ENCODE peak calls at places on chromosome 22, in six cellular contexts. P is AML-193; Y is WTC11; X is stimulated activated CD8-positive, alpha-beta memory T cell treated with anti-CD3 and anti-CD28 coated beads, Interleukin-2, amount 100 ng/mL, for 1 hour; L is right atrium auricular region; A is mesothelial cell of epicardium. D is an unnamed sample.

GRCh38 chr22:41676134-41676533 is 12.5 kb downstream of the SNU13 start:
- DNase-seq in P (no peak), Y (no peak), X (no peak), L (no peak), A (no peak), D (no peak)

GRCh38 chr22:48704335-48704734 is 1123.3 kb downstream of the BRD1 start:
- DNase-seq in P (no peak), Y (no peak), X (no peak), L (no peak), A (no peak), D (no peak)

GRCh38 chr22:48960981-48961655 is 866.6 kb downstream of the BRD1 start:
- DNase-seq in P (no peak), Y (no peak), X (no peak), L (peak), A (peak), D (no peak)

GRCh38 chr22:17114173-17114957 is 6.8 kb downstream of the TMEM121B start:
- DNase-seq in P (no peak), Y (no peak), X (no peak), L (no peak), A (no peak), D (no peak)

GRCh38 chr22:37594237-37594636 is 14.3 kb upstream of the LGALS2 start:
- DNase-seq in P (no peak), Y (no peak), X (no peak), L (no peak), A (no peak), D (no peak)

GRCh38 chr22:38718414-38718813 is 12.7 kb downstream of the GTPBP1 start:
- DNase-seq in P (no peak), Y (peak), X (no peak), L (no peak), A (no peak), D (no peak)

GRCh38 chr22:38135133-38135706 is 24.7 kb upstream of the BAIAP2L2 start:
- DNase-seq in P (no peak), Y (no peak), X (no peak), L (no peak), A (no peak), D (no peak)

GRCh38 chr22:48899523-48900326 is 927.9 kb downstream of the BRD1 start:
- DNase-seq in P (no peak), Y (no peak), X (no peak), L (peak), A (no peak), D (no peak)

GRCh38 chr22:39574779-39575551 is 4.4 kb downstream of the CACNA1I start:
- DNase-seq in P (no peak), Y (no peak), X (no peak), L (no peak), A (no peak), D (no peak)

GRCh38 chr22:37884420-37884819 is 21.7 kb upstream of the MICALL1 start:
- DNase-seq in P (no peak), Y (no peak), X (no peak), L (no peak), A (no peak), D (no peak)

GRCh38 chr22:39384750-39385480 is 14.7 kb upstream of the TAB1 start:
- DNase-seq in P (no peak), Y (peak), X (no peak), L (no peak), A (no peak), D (no peak)

GRCh38 chr22:35766654-35767580 is 49.2 kb downstream of the APOL5 start:
- DNase-seq in P (no peak), Y (no peak), X (no peak), L (no peak), A (no peak), D (no peak)

GRCh38 chr22:50728523-50728931 is 9.5 kb upstream of the ACR start:
- DNase-seq in P (no peak), Y (peak), X (no peak), L (no peak), A (no peak), D (no peak)

GRCh38 chr22:23698673-23699235 is 7.9 kb downstream of the RGL4 start:
- DNase-seq in P (no peak), Y (no peak), X (no peak), L (no peak), A (no peak), D (no peak)

GRCh38 chr22:23984430-23984829 is 4.5 kb downstream of the GSTT2 start:
- DNase-seq in P (no peak), Y (peak), X (no peak), L (no peak), A (no peak), D (no peak)

GRCh38 chr22:39994566-39995345 is at the start of gene FAM83F:
- DNase-seq in P (no peak), Y (peak), X (no peak), L (no peak), A (no peak), D (no peak)

GRCh38 chr22:20031732-20032406 is 11.0 kb downstream of the TANGO2 start:
- DNase-seq in P (no peak), Y (no peak), X (no peak), L (no peak), A (no peak), D (no peak)

GRCh38 chr22:26712158-26712557 is 54.8 kb downstream of the MIAT start:
- DNase-seq in P (no peak), Y (no peak), X (no peak), L (no peak), A (no peak), D (no peak)

GRCh38 chr22:37176464-37177061 is 11.5 kb downstream of the C1QTNF6 start:
- DNase-seq in P (peak), Y (no peak), X (no peak), L (peak), A (no peak), D (no peak)

GRCh38 chr22:50487290-50488005 is 789 bp downstream of the MIOX start:
- DNase-seq in P (no peak), Y (no peak), X (no peak), L (no peak), A (no peak), D (no peak)

GRCh38 chr22:45444168-45444567 is 30.7 kb downstream of the RIBC2 start:
- DNase-seq in P (no peak), Y (no peak), X (no peak), L (no peak), A (no peak), D (no peak)

GRCh38 chr22:46219650-46220049 is 30.4 kb downstream of the CDPF1 start:
- DNase-seq in P (no peak), Y (no peak), X (no peak), L (no peak), A (no peak), D (no peak)

GRCh38 chr22:45317551-45318167 is 7.9 kb downstream of the FAM118A start:
- DNase-seq in P (no peak), Y (peak), X (no peak), L (peak), A (no peak), D (no peak)

GRCh38 chr22:46910624-46911023 is 148.2 kb downstream of the TBC1D22A start:
- DNase-seq in P (no peak), Y (no peak), X (no peak), L (peak), A (no peak), D (no peak)

GRCh38 chr22:49617866-49618688 is 209.6 kb downstream of the BRD1 start:
- DNase-seq in P (no peak), Y (peak), X (no peak), L (no peak), A (no peak), D (no peak)

GRCh38 chr22:25518000-25518663 is 46.3 kb upstream of the GRK3 start:
- DNase-seq in P (no peak), Y (no peak), X (no peak), L (no peak), A (no peak), D (no peak)

GRCh38 chr22:40156001-40156516 is 21.7 kb upstream of the TNRC6B start:
- DNase-seq in P (peak), Y (peak), X (no peak), L (no peak), A (no peak), D (peak)

GRCh38 chr22:32052259-32052658 is 9.2 kb downstream of the SLC5A1 start:
- DNase-seq in P (no peak), Y (no peak), X (no peak), L (no peak), A (no peak), D (no peak)

GRCh38 chr22:27801616-27802388 is at the start of gene MN1:
- DNase-seq in P (no peak), Y (peak), X (peak), L (no peak), A (no peak), D (no peak)

D was measured in NCI-H187.